ENCODE peak calls at places on chromosome 4, in four cellular contexts. L, F, X and D are unnamed samples.

GRCh38 chr4:151555151-151555945 is 146.4 kb downstream of the FHIP1A start:
- DNase-seq in L (no peak), F (no peak), X (no peak), D (no peak)

GRCh38 chr4:183638436-183638835 is 20.5 kb downstream of the RWDD4 start:
- DNase-seq in L (no peak), F (peak), X (no peak), D (no peak)

GRCh38 chr4:108272566-108272965 is 103.8 kb upstream of the LEF1 start:
- DNase-seq in L (no peak), F (peak), X (no peak), D (no peak)

GRCh38 chr4:147546341-147546740 is 65.4 kb downstream of the EDNRA start:
- DNase-seq in L (no peak), F (peak), X (no peak), D (no peak)

GRCh38 chr4:74961230-74961629 is 28.3 kb downstream of the PARM1 start:
- DNase-seq in L (no peak), F (no peak), X (no peak), D (no peak)

GRCh38 chr4:144701683-144702233 is 55.8 kb downstream of the HHIP start:
- DNase-seq in L (no peak), F (no peak), X (no peak), D (no peak)

GRCh38 chr4:129355529-129355928 is 259.6 kb downstream of the C4orf33 start:
- DNase-seq in L (no peak), F (peak), X (no peak), D (no peak)

GRCh38 chr4:80276922-80277321 is 10.5 kb downstream of the FGF5 start:
- DNase-seq in L (no peak), F (no peak), X (no peak), D (no peak)

GRCh38 chr4:83267121-83267834 is 17.3 kb downstream of the COQ2 start:
- DNase-seq in L (no peak), F (no peak), X (no peak), D (no peak)

GRCh38 chr4:124711469-124712416 is 789 bp downstream of the ANKRD50 start:
- DNase-seq in L (peak), F (peak), X (peak), D (no peak)